ENCODE peak calls at places on chromosomes 6 and 20, in six cellular contexts. E is A549, J is right cardiac atrium, N is tibial nerve, D is MM.1S, S is fibroblast of lung. A is an unnamed sample.

GRCh38 chr6:122677436-122677835 is 67.2 kb downstream of the PKIB start:
- DNase-seq in E (no peak), J (no peak), N (no peak), D (no peak), S (no peak), A (no peak)

GRCh38 chr6:74925683-74926082 is 280.2 kb downstream of the COL12A1 start:
- DNase-seq in E (no peak), J (no peak), N (no peak), D (no peak), S (no peak), A (no peak)

GRCh38 chr20:61253640-61254511 is 1.8 kb downstream of the CDH4 start:
- DNase-seq in E (peak; percentile 18), J (no peak), N (no peak), D (no peak), S (peak; percentile 39), A (no peak)

GRCh38 chr20:33673411-33674293 is 576 bp downstream of the NECAB3 start:
- DNase-seq in E (peak; percentile 64), J (no peak), N (no peak), D (peak; percentile 6), S (no peak), A (no peak)

GRCh38 chr6:2848851-2849250 is 7.2 kb upstream of the SERPINB1 start:
- DNase-seq in E (no peak), J (no peak), N (no peak), D (peak; percentile 75), S (no peak), A (peak; percentile 55)

GRCh38 chr6:25122001-25122400 is 157.2 kb upstream of the CARMIL1 start:
- DNase-seq in E (no peak), J (peak; percentile 41), N (no peak), D (no peak), S (no peak), A (no peak)

GRCh38 chr6:37202788-37203491 is 33.0 kb downstream of the PIM1 start:
- DNase-seq in E (no peak), J (no peak), N (no peak), D (no peak), S (no peak), A (no peak)

GRCh38 chr20:61976275-61976649 is 89.4 kb downstream of the TAF4 start:
- DNase-seq in E (no peak), J (no peak), N (no peak), D (no peak), S (no peak), A (no peak)

GRCh38 chr20:41072099-41072798 is 43.6 kb downstream of the TOP1 start:
- DNase-seq in E (no peak), J (peak; percentile 47), N (no peak), D (no peak), S (peak; percentile 89), A (no peak)

GRCh38 chr20:5205348-5206210 is 78.8 kb downstream of the CDS2 start:
- DNase-seq in E (peak; percentile 92), J (peak; percentile 64), N (peak; percentile 29), D (peak; percentile 63), S (peak; percentile 75), A (peak; percentile 17)

GRCh38 chr6:142530566-142530965 is 228.8 kb downstream of the ADGRG6 start:
- DNase-seq in E (no peak), J (no peak), N (no peak), D (no peak), S (no peak), A (no peak)

GRCh38 chr6:157246048-157246630 is 77.2 kb downstream of the TMEM242 start:
- DNase-seq in E (no peak), J (peak; percentile 55), N (no peak), D (no peak), S (no peak), A (no peak)

GRCh38 chr20:50788045-50788867 is 6.6 kb upstream of the BCAS4 start:
- DNase-seq in E (peak; percentile 88), J (no peak), N (no peak), D (no peak), S (peak; percentile 85), A (no peak)

GRCh38 chr6:54115966-54116365 is 4.7 kb downstream of the MLIP start:
- DNase-seq in E (no peak), J (no peak), N (no peak), D (no peak), S (no peak), A (no peak)

GRCh38 chr6:48747471-48747870 is 636.5 kb upstream of the PTCHD4 start:
- DNase-seq in E (no peak), J (no peak), N (no peak), D (no peak), S (no peak), A (no peak)

GRCh38 chr6:166587631-166588413 is 1.3 kb upstream of the RAMACL start:
- DNase-seq in E (no peak), J (no peak), N (no peak), D (no peak), S (no peak), A (no peak)

GRCh38 chr6:144285548-144285797 is 338 bp downstream of the UTRN start:
- DNase-seq in E (peak; percentile 5), J (no peak), N (no peak), D (peak; percentile 8), S (no peak), A (no peak)

GRCh38 chr6:154537942-154538341 is 27.5 kb upstream of the CNKSR3 start:
- DNase-seq in E (no peak), J (no peak), N (no peak), D (no peak), S (peak; percentile 48), A (no peak)

GRCh38 chr6:111871207-111871606 is 2.0 kb downstream of the FYN start:
- DNase-seq in E (no peak), J (no peak), N (no peak), D (no peak), S (no peak), A (no peak)

GRCh38 chr6:20038805-20039204 is 173.5 kb downstream of the MBOAT1 start:
- DNase-seq in E (no peak), J (no peak), N (no peak), D (no peak), S (no peak), A (no peak)

GRCh38 chr6:50952092-50952932 is 133.6 kb downstream of the TFAP2B start:
- DNase-seq in E (no peak), J (no peak), N (no peak), D (no peak), S (no peak), A (no peak)

GRCh38 chr6:125004198-125004597 is 42.0 kb downstream of the RNF217 start:
- DNase-seq in E (no peak), J (no peak), N (no peak), D (no peak), S (no peak), A (no peak)

GRCh38 chr20:31948008-31948407 is 3.8 kb downstream of the PDRG1 start:
- DNase-seq in E (no peak), J (no peak), N (no peak), D (no peak), S (no peak), A (no peak)

GRCh38 chr6:1016329-1017302 is 295.3 kb upstream of the FOXQ1 start:
- DNase-seq in E (no peak), J (no peak), N (no peak), D (no peak), S (no peak), A (no peak)

GRCh38 chr6:167210375-167211295 is 52.9 kb upstream of the GPR31 start:
- DNase-seq in E (no peak), J (peak; percentile 25), N (no peak), D (no peak), S (no peak), A (no peak)

GRCh38 chr6:7249391-7249790 is 63.6 kb downstream of the SSR1 start:
- DNase-seq in E (no peak), J (no peak), N (no peak), D (no peak), S (no peak), A (no peak)

GRCh38 chr6:24033284-24033683 is 92.7 kb upstream of the NRSN1 start:
- DNase-seq in E (no peak), J (no peak), N (no peak), D (no peak), S (no peak), A (no peak)

GRCh38 chr20:32861446-32861845 is 2.7 kb downstream of the EFCAB8 start:
- DNase-seq in E (no peak), J (no peak), N (no peak), D (no peak), S (no peak), A (no peak)

GRCh38 chr20:3563548-3564177 is 92.8 kb downstream of the ATRN start:
- DNase-seq in E (peak; percentile 37), J (no peak), N (no peak), D (peak; percentile 46), S (peak; percentile 80), A (no peak)

GRCh38 chr6:47336334-47336733 is 26.6 kb upstream of the TNFRSF21 start:
- DNase-seq in E (no peak), J (no peak), N (no peak), D (no peak), S (no peak), A (no peak)

GRCh38 chr6:43503443-43503842 is 6.7 kb downstream of the LRRC73 start:
- DNase-seq in E (no peak), J (no peak), N (no peak), D (no peak), S (no peak), A (no peak)

GRCh38 chr20:34922654-34923381 is 32.8 kb downstream of the GSS start:
- DNase-seq in E (peak; percentile 61), J (no peak), N (no peak), D (no peak), S (peak; percentile 79), A (no peak)

GRCh38 chr6:167849846-167850459 is 23.2 kb downstream of the AFDN start:
- DNase-seq in E (peak; percentile 4), J (no peak), N (no peak), D (peak; percentile 28), S (no peak), A (no peak)

GRCh38 chr6:108953681-108954080 is 105.5 kb downstream of the ARMC2 start:
- DNase-seq in E (no peak), J (no peak), N (no peak), D (no peak), S (peak; percentile 34), A (no peak)
- H3K27ac ChIP-seq in E (no peak overlapping the region), J (no peak overlapping the region), N (no peak overlapping the region), D (no peak overlapping the region), S (no peak overlapping the region), A (no peak overlapping the region)

GRCh38 chr6:30572078-30572605 is 900 bp downstream of the ABCF1 start:
- DNase-seq in E (no peak), J (no peak), N (no peak), D (no peak), S (no peak), A (no peak)
- H3K4me3 ChIP-seq in E (peak overlapping the region; percentile 52), J (peak overlapping the region; percentile 68), N (peak overlapping the region; percentile 67), D (peak overlapping the region; percentile 90), S (peak overlapping the region; percentile 91), A (peak overlapping the region; percentile 81)

DNA sequence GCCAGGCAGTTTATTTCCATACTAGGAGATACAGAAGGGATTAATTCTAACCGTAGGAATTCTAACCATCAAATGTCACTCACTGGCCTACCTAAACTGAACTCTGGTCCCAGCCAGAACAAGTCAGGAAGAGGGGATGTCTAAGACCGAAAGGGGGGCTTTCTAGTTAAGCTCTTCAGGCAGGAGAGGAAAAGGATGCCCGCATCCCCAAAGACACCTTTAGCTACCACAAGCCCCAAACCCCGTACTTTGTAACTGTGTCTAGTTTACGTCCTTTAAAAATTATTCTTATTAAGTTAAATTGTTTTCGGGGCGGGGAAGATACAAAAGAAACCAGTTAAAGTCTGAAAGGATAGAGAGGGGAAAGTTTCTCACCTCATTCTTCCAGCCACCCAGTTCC is 1.2 kb upstream of the ZNF76 start:
- DNase-seq in E (no peak), J (no peak), N (no peak), D (no peak), S (no peak), A (no peak)
- H3K27ac ChIP-seq in E (peak overlapping the region; percentile 100), J (no peak overlapping the region), N (peak overlapping the region; percentile 98), D (no peak overlapping the region), S (peak overlapping the region; percentile 99), A (peak overlapping the region; percentile 91)

GRCh38 chr6:90315354-90315960 is 18.8 kb upstream of the BACH2 start:
- DNase-seq in E (no peak), J (no peak), N (no peak), D (no peak), S (no peak), A (no peak)
- H3K4me3 ChIP-seq in E (no peak overlapping the region), J (no peak overlapping the region), N (no peak overlapping the region), D (no peak overlapping the region), S (no peak overlapping the region), A (no peak overlapping the region)

A was measured in effector memory CD4-positive, alpha-beta T cell.